ENCODE peak calls at places on chromosomes 2 and 18, in eight cellular contexts. D is uterus; B is CD4-positive, CD25-positive, alpha-beta regulatory T cell; T is suprapubic skin; S is upper lobe of left lung; H is HL-60; Y is upper lobe of right lung; E is astrocyte. L is an unnamed sample. For H3K27me3, the result is how much of the 10 kb centered on the place peaks cover.

GRCh38 chr2:148042219-148042618 is 21.3 kb downstream of the MBD5 start:
- DNase-seq in D (no peak), B (no peak), T (no peak), S (no peak), H (no peak), Y (no peak), E (no peak), L (no peak)

GRCh38 chr2:222613715-222614331 is 42.1 kb downstream of the FARSB start:
- DNase-seq in D (no peak), B (no peak), T (no peak), S (peak), H (no peak), Y (no peak), E (peak), L (no peak)

GRCh38 chr2:25894135-25894830 is 16.0 kb upstream of the ASXL2 start:
- DNase-seq in D (no peak), B (no peak), T (peak), S (no peak), H (no peak), Y (peak), E (peak), L (no peak)

GRCh38 chr2:226387499-226387942 is 412.1 kb downstream of the IRS1 start:
- DNase-seq in D (no peak), B (no peak), T (no peak), S (no peak), H (no peak), Y (no peak), E (no peak), L (no peak)

GRCh38 chr2:47198985-47199451 is 43.9 kb upstream of the STPG4 start:
- DNase-seq in D (no peak), B (no peak), T (no peak), S (no peak), H (no peak), Y (no peak), E (peak), L (no peak)

GRCh38 chr2:209141142-209141541 is 282.7 kb upstream of the MAP2 start:
- DNase-seq in D (no peak), B (no peak), T (no peak), S (no peak), H (no peak), Y (no peak), E (no peak), L (no peak)

GRCh38 chr2:65164379-65165023 is 34.6 kb upstream of the RAB1A start:
- DNase-seq in D (no peak), B (no peak), T (no peak), S (no peak), H (no peak), Y (peak), E (peak), L (no peak)

GRCh38 chr2:215271466-215271865 is 40.4 kb upstream of the ATIC start:
- DNase-seq in D (no peak), B (no peak), T (no peak), S (no peak), H (no peak), Y (no peak), E (no peak), L (no peak)

GRCh38 chr2:11753452-11753885 is 7.0 kb downstream of the LPIN1 start:
- DNase-seq in D (no peak), B (peak), T (no peak), S (peak), H (peak), Y (peak), E (peak), L (no peak)

GRCh38 chr2:39020383-39020782 is 100.5 kb downstream of the SOS1 start:
- DNase-seq in D (no peak), B (no peak), T (no peak), S (no peak), H (no peak), Y (no peak), E (no peak), L (no peak)

GRCh38 chr2:15059870-15060617 is 427.5 kb downstream of the LRATD1 start:
- DNase-seq in D (no peak), B (no peak), T (no peak), S (no peak), H (no peak), Y (no peak), E (no peak), L (no peak)

GRCh38 chr18:34740101-34740500 is 30.0 kb downstream of the DTNA start:
- DNase-seq in D (no peak), B (no peak), T (no peak), S (no peak), H (no peak), Y (no peak), E (no peak), L (no peak)

GRCh38 chr2:24160761-24161160 is 14.1 kb upstream of the FAM228A start:
- DNase-seq in D (no peak), B (no peak), T (no peak), S (no peak), H (no peak), Y (no peak), E (no peak), L (no peak)

GRCh38 chr2:167550448-167550847 is 662.2 kb downstream of the XIRP2 start:
- DNase-seq in D (no peak), B (no peak), T (no peak), S (no peak), H (no peak), Y (no peak), E (peak), L (no peak)

GRCh38 chr2:64654063-64654811 is 524 bp upstream of the SERTAD2 start:
- DNase-seq in D (peak), B (peak), T (peak), S (peak), H (peak), Y (peak), E (peak), L (peak)

GRCh38 chr18:59308201-59309014 is 10.0 kb downstream of the CPLX4 start:
- DNase-seq in D (peak), B (peak), T (no peak), S (peak), H (peak), Y (peak), E (peak), L (peak)

GRCh38 chr2:230942920-230943896 is 18.2 kb upstream of the GPR55 start:
- DNase-seq in D (no peak), B (no peak), T (no peak), S (no peak), H (peak), Y (no peak), E (no peak), L (no peak)

GRCh38 chr2:174797792-174798276 is 33.6 kb upstream of the CHRNA1 start:
- DNase-seq in D (no peak), B (no peak), T (no peak), S (no peak), H (no peak), Y (no peak), E (peak), L (no peak)

DNA sequence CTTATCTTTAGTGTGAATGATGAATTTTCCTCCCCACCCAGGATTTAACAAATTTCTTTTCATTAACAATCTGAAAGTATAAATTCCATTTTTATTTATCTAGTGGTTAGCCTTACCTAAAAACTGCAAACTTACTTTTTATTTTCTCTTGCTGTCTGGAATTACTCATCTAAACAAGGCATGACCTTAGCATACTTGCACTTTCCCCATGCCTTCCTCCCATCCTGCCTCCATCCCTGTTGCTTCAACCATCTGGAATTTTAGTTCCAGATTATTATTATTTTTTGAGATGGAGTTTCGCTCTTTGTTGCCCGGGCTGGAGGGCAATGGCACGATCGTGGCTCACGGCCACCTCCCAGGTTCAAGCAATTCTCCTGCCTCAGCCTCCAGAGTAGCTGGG is 35.6 kb downstream of the GDF7 start:
- DNase-seq in D (no peak), B (no peak), T (no peak), S (no peak), H (no peak), Y (no peak), E (peak), L (no peak)
- H3K27me3 ChIP-seq in D (under half), B (under half), T (under half), S (under half), H (under half), Y (under half), E (under half), L (under half)

GRCh38 chr2:8676191-8676914 is 5.5 kb upstream of the ID2 start:
- DNase-seq in D (peak), B (no peak), T (peak), S (peak), H (no peak), Y (peak), E (peak), L (peak)
- H3K27me3 ChIP-seq in D (under half), B (under half), T (under half), S (under half), H (under half), Y (under half), E (under half), L (under half)

GRCh38 chr2:218981390-218982311 is 3.3 kb downstream of the FEV start:
- DNase-seq in D (no peak), B (peak), T (peak), S (no peak), H (no peak), Y (peak), E (peak), L (no peak)
- H3K27me3 ChIP-seq in D (half or more), B (under half), T (half or more), S (under half), H (half or more), Y (half or more), E (half or more), L (under half)

DNA sequence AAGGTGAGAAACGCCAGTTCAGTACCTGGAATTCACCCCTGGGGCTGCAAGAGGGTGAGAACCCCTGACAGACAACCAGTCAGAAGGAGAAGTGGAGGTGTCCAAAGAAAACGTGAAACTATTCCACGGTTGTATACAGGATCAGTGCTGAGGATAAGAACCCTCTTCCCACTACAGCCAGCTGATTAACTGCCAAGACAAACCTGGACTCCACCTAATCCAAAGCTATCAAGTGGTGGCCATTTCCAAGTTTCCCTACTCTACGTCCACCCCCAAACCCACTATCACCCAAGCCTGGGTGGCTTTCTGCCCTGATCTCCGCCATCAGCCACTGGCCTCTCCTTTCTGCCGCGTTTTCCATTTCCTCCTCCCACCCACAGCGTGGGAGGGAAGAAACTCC is 312.3 kb upstream of the ID2 start:
- DNase-seq in D (no peak), B (no peak), T (no peak), S (no peak), H (no peak), Y (no peak), E (no peak), L (no peak)
- H3K27me3 ChIP-seq in D (under half), B (under half), T (under half), S (under half), H (under half), Y (under half), E (under half), L (under half)

GRCh38 chr2:176117162-176117822 is 714 bp downstream of the HOXD10 start:
- DNase-seq in D (no peak), B (no peak), T (no peak), S (no peak), H (no peak), Y (no peak), E (no peak), L (no peak)
- H3K27me3 ChIP-seq in D (under half), B (half or more), T (half or more), S (under half), H (half or more), Y (half or more), E (half or more), L (half or more)